ENCODE peak calls at places on chromosomes 12 and 14, in five cellular contexts. J is AG04450, T is amygdala, K is NCI-H1694 treated with DMSO at 0.1 percent for 48 hours, C is MCF 10A. H is an unnamed sample.

GRCh38 chr14:39957987-39958386 is 525.8 kb upstream of the FBXO33 start:
- DNase-seq in J (no peak), T (no peak), K (no peak), C (no peak), H (no peak)

GRCh38 chr12:88029093-88029665 is at the start of gene C12orf50:
- DNase-seq in J (no peak), T (no peak), K (no peak), C (no peak), H (no peak)

GRCh38 chr12:59595097-59595496 is 732 bp upstream of the SLC16A7 start:
- DNase-seq in J (no peak), T (no peak), K (no peak), C (peak), H (no peak)

GRCh38 chr14:77376380-77376770 is 519 bp downstream of the TMED8 start:
- DNase-seq in J (no peak), T (peak), K (peak), C (peak), H (no peak)

GRCh38 chr12:120654656-120655055 is 14.2 kb downstream of the CABP1 start:
- DNase-seq in J (no peak), T (no peak), K (no peak), C (no peak), H (no peak)

GRCh38 chr14:67491741-67492504 is 3.4 kb upstream of the TMEM229B start:
- DNase-seq in J (no peak), T (no peak), K (peak), C (no peak), H (no peak)

GRCh38 chr14:59037086-59037485 is 151.4 kb upstream of the DAAM1 start:
- DNase-seq in J (no peak), T (no peak), K (no peak), C (no peak), H (no peak)

GRCh38 chr14:25233613-25234012 is 183.7 kb upstream of the STXBP6 start:
- DNase-seq in J (no peak), T (no peak), K (no peak), C (no peak), H (no peak)

GRCh38 chr14:51369814-51370213 is 129.8 kb downstream of the TMX1 start:
- DNase-seq in J (no peak), T (no peak), K (no peak), C (peak), H (no peak)

GRCh38 chr12:2149091-2149490 is 96.3 kb downstream of the CACNA1C start:
- DNase-seq in J (no peak), T (no peak), K (no peak), C (no peak), H (no peak)

GRCh38 chr12:19938031-19938430 is 430.3 kb upstream of the PDE3A start:
- DNase-seq in J (no peak), T (no peak), K (no peak), C (no peak), H (no peak)

GRCh38 chr12:88393017-88393767 is 187.1 kb downstream of the KITLG start:
- DNase-seq in J (no peak), T (no peak), K (no peak), C (peak), H (no peak)

GRCh38 chr14:23281247-23281646 is 4.7 kb downstream of the HOMEZ start:
- DNase-seq in J (no peak), T (no peak), K (no peak), C (no peak), H (no peak)

GRCh38 chr14:22892488-22892887 is 9.5 kb downstream of the REM2 start:
- DNase-seq in J (no peak), T (no peak), K (peak), C (no peak), H (no peak)

GRCh38 chr12:103632554-103633216 is 45.6 kb downstream of the STAB2 start:
- DNase-seq in J (no peak), T (no peak), K (peak), C (peak), H (peak)

GRCh38 chr14:61145903-61146411 is 135.2 kb downstream of the TMEM30B start:
- DNase-seq in J (no peak), T (no peak), K (no peak), C (peak), H (peak)

GRCh38 chr12:122992386-122992785 is 11.9 kb downstream of the ARL6IP4 start:
- DNase-seq in J (no peak), T (no peak), K (no peak), C (no peak), H (no peak)

GRCh38 chr14:67580336-67581230 is 19.5 kb downstream of the PIGH start:
- DNase-seq in J (no peak), T (no peak), K (no peak), C (no peak), H (no peak)

GRCh38 chr12:110639336-110640178 is 25.6 kb downstream of the TCTN1 start:
- DNase-seq in J (peak), T (no peak), K (no peak), C (peak), H (peak)

GRCh38 chr14:33120341-33120740 is 181.7 kb downstream of the NPAS3 start:
- DNase-seq in J (no peak), T (no peak), K (no peak), C (peak), H (peak)

GRCh38 chr12:56104815-56105476 is 587 bp downstream of the PA2G4 start:
- DNase-seq in J (no peak), T (no peak), K (no peak), C (peak), H (no peak)

GRCh38 chr12:49863946-49864816 is 21.3 kb upstream of the BCDIN3D start:
- DNase-seq in J (no peak), T (no peak), K (peak), C (no peak), H (no peak)

GRCh38 chr12:47843226-47843980 is 23.7 kb upstream of the HDAC7 start:
- DNase-seq in J (no peak), T (no peak), K (no peak), C (no peak), H (no peak)

H was measured in GM04504.